ENCODE peak calls at places on chromosomes 4 and X, in four cellular contexts. One of them, this sample, is unnamed.

GRCh38 chr4:25376754-25377571 is at the start of gene ANAPC4:
- DNase-seq in K562: peak
- DNase-seq in H1: peak
- DNase-seq in A549: peak
- DNase-seq in this sample: peak

GRCh38 chrX:153723351-153724251 is 586 bp downstream of the BCAP31 start:
- DNase-seq in K562: peak
- DNase-seq in H1: peak
- DNase-seq in A549: peak
- DNase-seq in this sample: peak

GRCh38 chrX:68647156-68647957 is at the start of gene STARD8:
- DNase-seq in H1: peak
- DNase-seq in K562: peak
- DNase-seq in A549: peak
- DNase-seq in this sample: peak

GRCh38 chr4:81628489-81628888 is 156.8 kb upstream of the RASGEF1B start:
- DNase-seq in A549: no peak
- DNase-seq in K562: no peak
- DNase-seq in H1: no peak
- DNase-seq in this sample: peak

GRCh38 chr4:39932776-39933402 is 44.8 kb downstream of the PDS5A start:
- DNase-seq in H1: no peak
- DNase-seq in A549: no peak
- DNase-seq in K562: no peak
- DNase-seq in this sample: no peak

GRCh38 chr4:26174033-26174432 is 146.8 kb upstream of the RBPJ start:
- DNase-seq in A549: no peak
- DNase-seq in K562: no peak
- DNase-seq in H1: no peak
- DNase-seq in this sample: no peak

GRCh38 chr4:172489896-172490295 is 676.7 kb downstream of the GALNTL6 start:
- DNase-seq in K562: no peak
- DNase-seq in H1: no peak
- DNase-seq in A549: no peak
- DNase-seq in this sample: no peak

GRCh38 chrX:149830192-149830873 is 48.6 kb downstream of the MAGEA9 start:
- DNase-seq in H1: peak
- DNase-seq in K562: no peak
- DNase-seq in A549: no peak
- DNase-seq in this sample: no peak

GRCh38 chr4:5424211-5424610 is 284.1 kb downstream of the EVC2 start:
- DNase-seq in A549: no peak
- DNase-seq in K562: no peak
- DNase-seq in H1: no peak
- DNase-seq in this sample: no peak

GRCh38 chrX:136268051-136269048 is 17.1 kb upstream of the MAP7D3 start:
- DNase-seq in K562: peak
- DNase-seq in A549: peak
- DNase-seq in H1: no peak
- DNase-seq in this sample: peak

GRCh38 chrX:33211356-33212254 is at the start of gene DMD:
- DNase-seq in A549: no peak
- DNase-seq in H1: no peak
- DNase-seq in K562: no peak
- DNase-seq in this sample: peak

GRCh38 chr4:8329859-8330761 is 60.6 kb downstream of the HTRA3 start:
- DNase-seq in H1: no peak
- DNase-seq in K562: no peak
- DNase-seq in A549: no peak
- DNase-seq in this sample: no peak

GRCh38 chrX:35115205-35115604 is 172.6 kb downstream of the FAM47B start:
- DNase-seq in H1: no peak
- DNase-seq in K562: no peak
- DNase-seq in A549: no peak
- DNase-seq in this sample: no peak

GRCh38 chr4:186149872-186150271 is 41.5 kb upstream of the CYP4V2 start:
- DNase-seq in H1: peak
- DNase-seq in K562: peak
- DNase-seq in A549: peak
- DNase-seq in this sample: peak
- TF ChIP-seq RNF2 in H1: no peak
- TF ChIP-seq RNF2 in K562: no peak
- TF ChIP-seq RNF2 in A549: no peak
- TF ChIP-seq RNF2 in this sample: no peak

GRCh38 chr4:124266706-124267105 is 445.8 kb downstream of the ANKRD50 start:
- DNase-seq in A549: no peak
- DNase-seq in H1: no peak
- DNase-seq in K562: no peak
- DNase-seq in this sample: no peak

GRCh38 chr4:124265701-124266100 is 446.8 kb downstream of the ANKRD50 start:
- DNase-seq in H1: no peak
- DNase-seq in A549: no peak
- DNase-seq in K562: no peak
- DNase-seq in this sample: no peak

GRCh38 chr4:124262211-124263179 is 450.0 kb downstream of the ANKRD50 start:
- DNase-seq in K562: peak
- DNase-seq in H1: peak
- DNase-seq in A549: peak
- DNase-seq in this sample: peak
- TF ChIP-seq RNF2 in K562: no peak
- TF ChIP-seq RNF2 in H1: no peak
- TF ChIP-seq RNF2 in A549: no peak
- TF ChIP-seq RNF2 in this sample: no peak

GRCh38 chrX:63810746-63811145 is 25.7 kb upstream of the ARHGEF9 start:
- DNase-seq in K562: no peak
- DNase-seq in A549: no peak
- DNase-seq in H1: no peak
- DNase-seq in this sample: no peak
- TF ChIP-seq RNF2 in K562: no peak
- TF ChIP-seq RNF2 in A549: no peak
- TF ChIP-seq RNF2 in H1: no peak
- TF ChIP-seq RNF2 in this sample: no peak

GRCh38 chr4:18536420-18536819 is 514.9 kb upstream of the LCORL start:
- DNase-seq in K562: no peak
- DNase-seq in A549: no peak
- DNase-seq in H1: no peak
- DNase-seq in this sample: peak
- TF ChIP-seq RNF2 in K562: no peak
- TF ChIP-seq RNF2 in A549: no peak
- TF ChIP-seq RNF2 in H1: no peak
- TF ChIP-seq RNF2 in this sample: no peak

DNA sequence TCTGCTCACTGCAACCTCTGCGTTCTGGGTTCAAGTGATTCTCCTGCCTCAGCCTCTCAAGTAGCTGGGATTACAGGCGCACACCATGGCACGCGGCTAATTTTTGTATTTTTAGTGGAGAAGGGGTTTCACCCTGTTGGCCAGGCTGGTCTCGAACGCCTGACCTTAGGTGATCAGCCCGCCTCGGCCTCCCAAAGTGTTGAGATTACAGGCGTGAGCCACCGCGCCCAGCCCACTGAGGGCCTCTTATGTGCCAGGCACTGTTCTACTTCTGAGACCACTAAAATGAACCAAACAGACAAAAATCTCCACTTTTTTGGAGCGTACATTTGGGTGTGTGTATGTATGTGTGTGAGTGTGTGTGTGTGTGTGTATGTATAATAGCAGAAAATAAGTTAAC is 117.2 kb upstream of the H2AZ1 start:
- DNase-seq in H1: no peak
- DNase-seq in A549: no peak
- DNase-seq in K562: no peak
- DNase-seq in this sample: no peak
- TF ChIP-seq RNF2 in H1: no peak
- TF ChIP-seq RNF2 in A549: no peak
- TF ChIP-seq RNF2 in K562: no peak
- TF ChIP-seq RNF2 in this sample: no peak

DNA sequence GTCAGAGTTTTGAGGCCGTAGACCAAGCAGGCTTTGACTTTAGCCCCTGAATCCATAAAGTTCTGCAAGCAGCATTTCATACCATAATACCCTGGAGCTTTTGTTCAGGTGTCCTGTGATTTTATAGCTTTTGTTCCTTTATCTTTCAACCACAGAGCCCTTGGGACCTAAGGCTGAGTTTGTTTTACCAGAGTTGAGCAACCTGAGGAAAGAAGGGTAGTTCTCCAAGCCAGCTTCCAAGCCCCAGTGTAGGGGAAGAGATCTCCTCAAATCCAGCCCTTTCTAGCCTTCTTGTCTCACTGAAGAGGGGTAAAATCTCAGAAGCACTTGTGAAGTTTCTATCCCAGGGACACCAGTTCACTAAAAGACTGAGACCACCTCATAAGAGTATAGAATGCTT is 35.1 kb downstream of the MAGED2 start:
- DNase-seq in K562: no peak
- DNase-seq in H1: no peak
- DNase-seq in A549: no peak
- DNase-seq in this sample: no peak
- TF ChIP-seq RNF2 in K562: no peak
- TF ChIP-seq RNF2 in H1: no peak
- TF ChIP-seq RNF2 in A549: no peak
- TF ChIP-seq RNF2 in this sample: no peak

GRCh38 chr4:95544433-95545103 is 4.2 kb downstream of the UNC5C start:
- DNase-seq in K562: no peak
- DNase-seq in A549: no peak
- DNase-seq in H1: no peak
- DNase-seq in this sample: no peak
- TF ChIP-seq RNF2 in K562: no peak
- TF ChIP-seq RNF2 in A549: no peak
- TF ChIP-seq RNF2 in H1: no peak
- TF ChIP-seq RNF2 in this sample: no peak

GRCh38 chr4:3387943-3388348 is 53.8 kb upstream of the HGFAC start:
- DNase-seq in A549: no peak
- DNase-seq in H1: peak
- DNase-seq in K562: no peak
- DNase-seq in this sample: no peak
- TF ChIP-seq RNF2 in A549: no peak
- TF ChIP-seq RNF2 in H1: no peak
- TF ChIP-seq RNF2 in K562: no peak
- TF ChIP-seq RNF2 in this sample: no peak

This sample was measured in HepG2.